ENCODE peak calls at places on chromosomes 7 and 10, in nine cellular contexts. One of them, this sample, is unnamed.

GRCh38 chr7:30898411-30898810 is 13.2 kb upstream of the AQP1 start:
- DNase-seq in neural crest cell: no peak
- DNase-seq in activated CD8-positive, alpha-beta T cell treated with anti-CD3 and anti-CD28 coated beads for 36 hours: no peak
- DNase-seq in mammary epithelial cell: no peak
- DNase-seq in AG09309: no peak
- DNase-seq in left ventricle myocardium inferior: no peak
- DNase-seq in esophagus squamous epithelium: no peak
- DNase-seq in DND-41: no peak
- DNase-seq in fibroblast of lung: no peak
- DNase-seq in this sample: no peak

GRCh38 chr10:23343591-23344225 is 889 bp downstream of the C10orf67 start:
- DNase-seq in activated CD8-positive, alpha-beta T cell treated with anti-CD3 and anti-CD28 coated beads for 36 hours: peak; percentile 60
- DNase-seq in neural crest cell: peak; percentile 77
- DNase-seq in mammary epithelial cell: peak; percentile 55
- DNase-seq in fibroblast of lung: peak; percentile 58
- DNase-seq in DND-41: no peak
- DNase-seq in AG09309: no peak
- DNase-seq in esophagus squamous epithelium: no peak
- DNase-seq in left ventricle myocardium inferior: peak; percentile 70
- DNase-seq in this sample: peak; percentile 50

GRCh38 chr10:44258019-44258418 is 126.9 kb downstream of the CXCL12 start:
- DNase-seq in neural crest cell: no peak
- DNase-seq in activated CD8-positive, alpha-beta T cell treated with anti-CD3 and anti-CD28 coated beads for 36 hours: no peak
- DNase-seq in fibroblast of lung: no peak
- DNase-seq in AG09309: no peak
- DNase-seq in left ventricle myocardium inferior: no peak
- DNase-seq in mammary epithelial cell: no peak
- DNase-seq in esophagus squamous epithelium: no peak
- DNase-seq in DND-41: no peak
- DNase-seq in this sample: no peak

GRCh38 chr10:1706256-1706655 is 31.1 kb downstream of the ADARB2 start:
- DNase-seq in left ventricle myocardium inferior: no peak
- DNase-seq in neural crest cell: no peak
- DNase-seq in mammary epithelial cell: no peak
- DNase-seq in fibroblast of lung: no peak
- DNase-seq in DND-41: no peak
- DNase-seq in activated CD8-positive, alpha-beta T cell treated with anti-CD3 and anti-CD28 coated beads for 36 hours: no peak
- DNase-seq in AG09309: no peak
- DNase-seq in esophagus squamous epithelium: no peak
- DNase-seq in this sample: no peak

GRCh38 chr10:112880633-112881530 is 69.2 kb upstream of the TCF7L2 start:
- DNase-seq in fibroblast of lung: no peak
- DNase-seq in activated CD8-positive, alpha-beta T cell treated with anti-CD3 and anti-CD28 coated beads for 36 hours: no peak
- DNase-seq in left ventricle myocardium inferior: no peak
- DNase-seq in neural crest cell: no peak
- DNase-seq in esophagus squamous epithelium: no peak
- DNase-seq in mammary epithelial cell: no peak
- DNase-seq in AG09309: no peak
- DNase-seq in DND-41: no peak
- DNase-seq in this sample: no peak

GRCh38 chr10:12193193-12193592 is 2.5 kb downstream of the NUDT5 start:
- DNase-seq in neural crest cell: no peak
- DNase-seq in left ventricle myocardium inferior: no peak
- DNase-seq in AG09309: peak; percentile 49
- DNase-seq in fibroblast of lung: peak; percentile 51
- DNase-seq in DND-41: no peak
- DNase-seq in mammary epithelial cell: peak; percentile 53
- DNase-seq in esophagus squamous epithelium: no peak
- DNase-seq in activated CD8-positive, alpha-beta T cell treated with anti-CD3 and anti-CD28 coated beads for 36 hours: no peak
- DNase-seq in this sample: no peak

GRCh38 chr10:106181491-106181890 is 983.0 kb downstream of the SORCS1 start:
- DNase-seq in neural crest cell: no peak
- DNase-seq in activated CD8-positive, alpha-beta T cell treated with anti-CD3 and anti-CD28 coated beads for 36 hours: no peak
- DNase-seq in DND-41: no peak
- DNase-seq in left ventricle myocardium inferior: no peak
- DNase-seq in fibroblast of lung: peak; percentile 16
- DNase-seq in AG09309: no peak
- DNase-seq in esophagus squamous epithelium: no peak
- DNase-seq in mammary epithelial cell: no peak
- DNase-seq in this sample: no peak

GRCh38 chr10:99532687-99533495 is at the start of gene NKX2-3:
- DNase-seq in fibroblast of lung: peak; percentile 23
- DNase-seq in activated CD8-positive, alpha-beta T cell treated with anti-CD3 and anti-CD28 coated beads for 36 hours: peak; percentile 78
- DNase-seq in AG09309: no peak
- DNase-seq in left ventricle myocardium inferior: peak; percentile 48
- DNase-seq in esophagus squamous epithelium: no peak
- DNase-seq in neural crest cell: no peak
- DNase-seq in mammary epithelial cell: no peak
- DNase-seq in DND-41: no peak
- DNase-seq in this sample: peak; percentile 81

GRCh38 chr7:152025077-152025936 is at the start of gene GALNT11:
- DNase-seq in fibroblast of lung: peak; percentile 78
- DNase-seq in mammary epithelial cell: peak; percentile 79
- DNase-seq in esophagus squamous epithelium: peak; percentile 19
- DNase-seq in neural crest cell: peak; percentile 77
- DNase-seq in activated CD8-positive, alpha-beta T cell treated with anti-CD3 and anti-CD28 coated beads for 36 hours: peak; percentile 89
- DNase-seq in AG09309: peak; percentile 11
- DNase-seq in DND-41: no peak
- DNase-seq in left ventricle myocardium inferior: peak; percentile 87
- DNase-seq in this sample: peak; percentile 83

GRCh38 chr10:71476249-71477011 is 79.7 kb downstream of the CDH23 start:
- DNase-seq in DND-41: no peak
- DNase-seq in fibroblast of lung: no peak
- DNase-seq in left ventricle myocardium inferior: peak; percentile 52
- DNase-seq in activated CD8-positive, alpha-beta T cell treated with anti-CD3 and anti-CD28 coated beads for 36 hours: no peak
- DNase-seq in AG09309: no peak
- DNase-seq in mammary epithelial cell: no peak
- DNase-seq in esophagus squamous epithelium: no peak
- DNase-seq in neural crest cell: no peak
- DNase-seq in this sample: no peak

GRCh38 chr10:11307937-11308336 is 290.3 kb downstream of the CELF2 start:
- DNase-seq in fibroblast of lung: no peak
- DNase-seq in neural crest cell: no peak
- DNase-seq in DND-41: no peak
- DNase-seq in mammary epithelial cell: no peak
- DNase-seq in esophagus squamous epithelium: no peak
- DNase-seq in AG09309: no peak
- DNase-seq in left ventricle myocardium inferior: no peak
- DNase-seq in activated CD8-positive, alpha-beta T cell treated with anti-CD3 and anti-CD28 coated beads for 36 hours: no peak
- DNase-seq in this sample: no peak

GRCh38 chr7:89584896-89585295 is 569.4 kb upstream of the STEAP1 start:
- DNase-seq in DND-41: no peak
- DNase-seq in mammary epithelial cell: no peak
- DNase-seq in AG09309: no peak
- DNase-seq in left ventricle myocardium inferior: no peak
- DNase-seq in activated CD8-positive, alpha-beta T cell treated with anti-CD3 and anti-CD28 coated beads for 36 hours: no peak
- DNase-seq in neural crest cell: no peak
- DNase-seq in fibroblast of lung: no peak
- DNase-seq in esophagus squamous epithelium: no peak
- DNase-seq in this sample: no peak

GRCh38 chr7:138499340-138499739 is 39.3 kb downstream of the TRIM24 start:
- DNase-seq in left ventricle myocardium inferior: no peak
- DNase-seq in activated CD8-positive, alpha-beta T cell treated with anti-CD3 and anti-CD28 coated beads for 36 hours: no peak
- DNase-seq in AG09309: no peak
- DNase-seq in esophagus squamous epithelium: no peak
- DNase-seq in neural crest cell: no peak
- DNase-seq in DND-41: no peak
- DNase-seq in fibroblast of lung: no peak
- DNase-seq in mammary epithelial cell: no peak
- DNase-seq in this sample: no peak

GRCh38 chr7:29146888-29147609 is 712 bp upstream of the CPVL start:
- DNase-seq in AG09309: peak; percentile 28
- DNase-seq in esophagus squamous epithelium: no peak
- DNase-seq in left ventricle myocardium inferior: peak; percentile 69
- DNase-seq in fibroblast of lung: peak; percentile 8
- DNase-seq in neural crest cell: no peak
- DNase-seq in mammary epithelial cell: no peak
- DNase-seq in DND-41: no peak
- DNase-seq in activated CD8-positive, alpha-beta T cell treated with anti-CD3 and anti-CD28 coated beads for 36 hours: no peak
- DNase-seq in this sample: no peak

GRCh38 chr7:138204285-138204988 is 128.2 kb downstream of the AKR1D1 start:
- DNase-seq in left ventricle myocardium inferior: no peak
- DNase-seq in mammary epithelial cell: no peak
- DNase-seq in neural crest cell: no peak
- DNase-seq in esophagus squamous epithelium: no peak
- DNase-seq in DND-41: no peak
- DNase-seq in fibroblast of lung: peak; percentile 9
- DNase-seq in AG09309: no peak
- DNase-seq in activated CD8-positive, alpha-beta T cell treated with anti-CD3 and anti-CD28 coated beads for 36 hours: no peak
- DNase-seq in this sample: no peak

GRCh38 chr10:32077896-32078295 is 21.7 kb upstream of the KIF5B start:
- DNase-seq in neural crest cell: no peak
- DNase-seq in DND-41: no peak
- DNase-seq in activated CD8-positive, alpha-beta T cell treated with anti-CD3 and anti-CD28 coated beads for 36 hours: no peak
- DNase-seq in mammary epithelial cell: peak; percentile 66
- DNase-seq in left ventricle myocardium inferior: peak; percentile 28
- DNase-seq in esophagus squamous epithelium: no peak
- DNase-seq in AG09309: no peak
- DNase-seq in fibroblast of lung: peak; percentile 75
- DNase-seq in this sample: no peak

GRCh38 chr10:82934429-82934828 is 1059.4 kb downstream of the NRG3 start:
- DNase-seq in AG09309: no peak
- DNase-seq in activated CD8-positive, alpha-beta T cell treated with anti-CD3 and anti-CD28 coated beads for 36 hours: no peak
- DNase-seq in neural crest cell: no peak
- DNase-seq in mammary epithelial cell: peak; percentile 17
- DNase-seq in DND-41: no peak
- DNase-seq in fibroblast of lung: no peak
- DNase-seq in left ventricle myocardium inferior: no peak
- DNase-seq in esophagus squamous epithelium: no peak
- DNase-seq in this sample: no peak
- TF ChIP-seq CTCF in AG09309: peak; percentile 19
- TF ChIP-seq CTCF in activated CD8-positive, alpha-beta T cell treated with anti-CD3 and anti-CD28 coated beads for 36 hours: no peak
- TF ChIP-seq CTCF in neural crest cell: peak; percentile 48
- TF ChIP-seq CTCF in mammary epithelial cell: no peak
- TF ChIP-seq CTCF in DND-41: peak; percentile 17
- TF ChIP-seq CTCF in fibroblast of lung: no peak
- TF ChIP-seq CTCF in left ventricle myocardium inferior: no peak
- TF ChIP-seq CTCF in esophagus squamous epithelium: no peak
- TF ChIP-seq CTCF in this sample: no peak

GRCh38 chr10:132457328-132458070 is 60.5 kb downstream of the PWWP2B start:
- DNase-seq in AG09309: no peak
- DNase-seq in DND-41: peak; percentile 48
- DNase-seq in left ventricle myocardium inferior: no peak
- DNase-seq in neural crest cell: no peak
- DNase-seq in fibroblast of lung: no peak
- DNase-seq in activated CD8-positive, alpha-beta T cell treated with anti-CD3 and anti-CD28 coated beads for 36 hours: peak; percentile 11
- DNase-seq in esophagus squamous epithelium: no peak
- DNase-seq in mammary epithelial cell: no peak
- DNase-seq in this sample: no peak
- TF ChIP-seq CTCF in AG09309: no peak
- TF ChIP-seq CTCF in DND-41: no peak
- TF ChIP-seq CTCF in left ventricle myocardium inferior: no peak
- TF ChIP-seq CTCF in neural crest cell: no peak
- TF ChIP-seq CTCF in fibroblast of lung: no peak
- TF ChIP-seq CTCF in activated CD8-positive, alpha-beta T cell treated with anti-CD3 and anti-CD28 coated beads for 36 hours: no peak
- TF ChIP-seq CTCF in esophagus squamous epithelium: no peak
- TF ChIP-seq CTCF in mammary epithelial cell: no peak
- TF ChIP-seq CTCF in this sample: no peak

GRCh38 chr7:69108041-69108440 is 490.2 kb upstream of the AUTS2 start:
- DNase-seq in esophagus squamous epithelium: no peak
- DNase-seq in neural crest cell: no peak
- DNase-seq in DND-41: no peak
- DNase-seq in mammary epithelial cell: no peak
- DNase-seq in AG09309: no peak
- DNase-seq in left ventricle myocardium inferior: no peak
- DNase-seq in activated CD8-positive, alpha-beta T cell treated with anti-CD3 and anti-CD28 coated beads for 36 hours: no peak
- DNase-seq in fibroblast of lung: no peak
- DNase-seq in this sample: no peak

GRCh38 chr7:69104023-69104422 is 494.3 kb upstream of the AUTS2 start:
- DNase-seq in left ventricle myocardium inferior: no peak
- DNase-seq in neural crest cell: no peak
- DNase-seq in esophagus squamous epithelium: no peak
- DNase-seq in DND-41: no peak
- DNase-seq in AG09309: no peak
- DNase-seq in activated CD8-positive, alpha-beta T cell treated with anti-CD3 and anti-CD28 coated beads for 36 hours: no peak
- DNase-seq in mammary epithelial cell: no peak
- DNase-seq in fibroblast of lung: no peak
- DNase-seq in this sample: no peak

GRCh38 chr7:69105981-69106380 is 492.3 kb upstream of the AUTS2 start:
- DNase-seq in AG09309: no peak
- DNase-seq in DND-41: no peak
- DNase-seq in esophagus squamous epithelium: no peak
- DNase-seq in fibroblast of lung: no peak
- DNase-seq in left ventricle myocardium inferior: no peak
- DNase-seq in mammary epithelial cell: no peak
- DNase-seq in neural crest cell: no peak
- DNase-seq in activated CD8-positive, alpha-beta T cell treated with anti-CD3 and anti-CD28 coated beads for 36 hours: no peak
- DNase-seq in this sample: no peak

GRCh38 chr7:69109131-69109740 is 489.0 kb upstream of the AUTS2 start:
- DNase-seq in DND-41: no peak
- DNase-seq in mammary epithelial cell: no peak
- DNase-seq in AG09309: no peak
- DNase-seq in activated CD8-positive, alpha-beta T cell treated with anti-CD3 and anti-CD28 coated beads for 36 hours: no peak
- DNase-seq in esophagus squamous epithelium: no peak
- DNase-seq in fibroblast of lung: peak; percentile 15
- DNase-seq in neural crest cell: no peak
- DNase-seq in left ventricle myocardium inferior: no peak
- DNase-seq in this sample: no peak

DNA sequence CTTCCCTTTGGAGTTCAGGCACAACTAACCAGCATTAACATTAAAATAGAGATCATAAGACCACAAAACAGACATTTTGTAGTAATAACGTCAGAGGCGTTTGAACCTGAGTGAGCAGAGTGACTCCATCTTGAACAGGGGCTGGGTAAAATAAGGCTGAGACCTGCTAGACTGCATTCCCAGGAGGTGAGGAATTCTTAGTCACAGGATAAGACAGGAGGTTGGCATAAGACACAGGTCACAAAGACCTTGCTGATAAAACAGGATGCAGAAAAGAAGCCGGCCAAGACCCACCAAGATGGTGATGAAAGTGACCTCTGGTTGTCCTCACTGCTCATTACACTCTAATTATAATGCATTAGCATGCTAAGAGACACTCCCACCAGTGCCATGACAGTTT is 493.2 kb upstream of the AUTS2 start:
- DNase-seq in AG09309: no peak
- DNase-seq in esophagus squamous epithelium: no peak
- DNase-seq in fibroblast of lung: peak; percentile 53
- DNase-seq in DND-41: no peak
- DNase-seq in left ventricle myocardium inferior: no peak
- DNase-seq in neural crest cell: no peak
- DNase-seq in mammary epithelial cell: no peak
- DNase-seq in activated CD8-positive, alpha-beta T cell treated with anti-CD3 and anti-CD28 coated beads for 36 hours: no peak
- DNase-seq in this sample: no peak
- TF ChIP-seq CTCF in AG09309: no peak
- TF ChIP-seq CTCF in esophagus squamous epithelium: no peak
- TF ChIP-seq CTCF in fibroblast of lung: no peak
- TF ChIP-seq CTCF in DND-41: no peak
- TF ChIP-seq CTCF in left ventricle myocardium inferior: no peak
- TF ChIP-seq CTCF in neural crest cell: no peak
- TF ChIP-seq CTCF in mammary epithelial cell: no peak
- TF ChIP-seq CTCF in activated CD8-positive, alpha-beta T cell treated with anti-CD3 and anti-CD28 coated beads for 36 hours: no peak
- TF ChIP-seq CTCF in this sample: no peak

DNA sequence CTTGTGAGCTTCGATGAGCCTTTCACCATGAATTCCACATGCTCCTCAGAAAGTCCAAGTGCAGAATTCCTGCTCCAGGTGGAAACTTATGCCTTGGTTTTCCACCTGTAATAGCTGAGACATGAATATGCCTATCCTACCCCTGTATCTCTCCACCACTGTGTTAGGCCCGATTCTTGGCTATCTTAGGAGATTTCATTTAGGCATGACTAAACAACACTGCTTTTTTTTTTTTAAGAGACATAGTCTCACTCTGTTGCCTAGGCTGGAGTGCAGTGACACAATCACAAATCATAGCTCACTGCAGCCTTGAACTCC is 57.2 kb downstream of the NCAPG2 start:
- DNase-seq in activated CD8-positive, alpha-beta T cell treated with anti-CD3 and anti-CD28 coated beads for 36 hours: no peak
- DNase-seq in left ventricle myocardium inferior: no peak
- DNase-seq in esophagus squamous epithelium: no peak
- DNase-seq in fibroblast of lung: no peak
- DNase-seq in DND-41: no peak
- DNase-seq in mammary epithelial cell: no peak
- DNase-seq in AG09309: no peak
- DNase-seq in neural crest cell: no peak
- DNase-seq in this sample: no peak
- TF ChIP-seq CTCF in activated CD8-positive, alpha-beta T cell treated with anti-CD3 and anti-CD28 coated beads for 36 hours: peak; percentile 3
- TF ChIP-seq CTCF in left ventricle myocardium inferior: no peak
- TF ChIP-seq CTCF in esophagus squamous epithelium: no peak
- TF ChIP-seq CTCF in fibroblast of lung: no peak
- TF ChIP-seq CTCF in DND-41: no peak
- TF ChIP-seq CTCF in mammary epithelial cell: no peak
- TF ChIP-seq CTCF in AG09309: no peak
- TF ChIP-seq CTCF in neural crest cell: no peak
- TF ChIP-seq CTCF in this sample: no peak

This sample was measured in endothelial cell.